ENCODE peak calls at places on chromosomes 2 and 18, in eight cellular contexts. L is neural progenitor cell, J is PC-3, Z is HCT116, O is hepatocyte, C is GM23338, N is OCI-LY7, A is SK-N-SH. Q is an unnamed sample. For H3K4me1, the result is how much of the 10 kb centered on the place peaks cover.

GRCh38 chr2:55809875-55810620 is 113.5 kb downstream of the EFEMP1 start:
- DNase-seq in L (no peak), J (no peak), Z (no peak), O (no peak), C (peak), N (no peak), A (no peak), Q (no peak)

GRCh38 chr2:120898961-120899360 is 163.3 kb downstream of the GLI2 start:
- DNase-seq in L (peak), J (no peak), Z (no peak), O (no peak), C (no peak), N (no peak), A (no peak), Q (no peak)

GRCh38 chr2:181074457-181074856 is 94.1 kb downstream of the UBE2E3 start:
- DNase-seq in L (no peak), J (no peak), Z (no peak), O (no peak), C (no peak), N (no peak), A (no peak), Q (no peak)

GRCh38 chr2:229270551-229271410 is at the start of gene PID1:
- DNase-seq in L (peak), J (peak), Z (no peak), O (peak), C (peak), N (no peak), A (peak), Q (peak)

GRCh38 chr2:26629751-26630150 is 11.4 kb downstream of the CIB4 start:
- DNase-seq in L (no peak), J (no peak), Z (no peak), O (no peak), C (no peak), N (no peak), A (no peak), Q (no peak)

GRCh38 chr18:51009071-51009470 is 20.9 kb upstream of the SMAD4 start:
- DNase-seq in L (no peak), J (peak), Z (no peak), O (no peak), C (no peak), N (no peak), A (no peak), Q (no peak)

GRCh38 chr2:162301151-162301804 is 17.2 kb downstream of the IFIH1 start:
- DNase-seq in L (peak), J (peak), Z (peak), O (peak), C (peak), N (peak), A (peak), Q (peak)

GRCh38 chr2:182368446-182368845 is 58.4 kb downstream of the PDE1A start:
- DNase-seq in L (no peak), J (no peak), Z (no peak), O (no peak), C (no peak), N (no peak), A (no peak), Q (no peak)

GRCh38 chr18:58386780-58387179 is 242.1 kb downstream of the ALPK2 start:
- DNase-seq in L (no peak), J (no peak), Z (no peak), O (no peak), C (no peak), N (no peak), A (no peak), Q (no peak)

GRCh38 chr2:201255468-201255867 is 4.9 kb upstream of the CASP8 start:
- DNase-seq in L (no peak), J (no peak), Z (no peak), O (no peak), C (no peak), N (no peak), A (no peak), Q (no peak)

GRCh38 chr2:168596881-168597280 is 140.8 kb downstream of the CERS6 start:
- DNase-seq in L (no peak), J (peak), Z (peak), O (no peak), C (no peak), N (no peak), A (no peak), Q (no peak)

GRCh38 chr18:56458770-56459450 is 179.5 kb downstream of the TXNL1 start:
- DNase-seq in L (no peak), J (no peak), Z (no peak), O (no peak), C (no peak), N (no peak), A (no peak), Q (no peak)

GRCh38 chr2:39359453-39360038 is 77.5 kb downstream of the MAP4K3 start:
- DNase-seq in L (no peak), J (no peak), Z (no peak), O (no peak), C (peak), N (peak), A (no peak), Q (no peak)

GRCh38 chr2:177611310-177611886 is 218.8 kb downstream of the AGPS start:
- DNase-seq in L (no peak), J (no peak), Z (no peak), O (no peak), C (no peak), N (peak), A (no peak), Q (peak)

GRCh38 chr2:18049325-18049724 is 170.9 kb downstream of the KCNS3 start:
- DNase-seq in L (no peak), J (no peak), Z (no peak), O (no peak), C (no peak), N (no peak), A (no peak), Q (no peak)

GRCh38 chr2:88181511-88181910 is 11.4 kb downstream of the THNSL2 start:
- DNase-seq in L (no peak), J (peak), Z (no peak), O (no peak), C (no peak), N (no peak), A (no peak), Q (peak)

GRCh38 chr18:12851709-12852108 is 32.3 kb downstream of the PTPN2 start:
- DNase-seq in L (no peak), J (no peak), Z (no peak), O (no peak), C (no peak), N (no peak), A (no peak), Q (no peak)

GRCh38 chr2:197209274-197209673 is 101.3 kb downstream of the ANKRD44 start:
- DNase-seq in L (no peak), J (no peak), Z (no peak), O (no peak), C (no peak), N (peak), A (no peak), Q (no peak)

DNA sequence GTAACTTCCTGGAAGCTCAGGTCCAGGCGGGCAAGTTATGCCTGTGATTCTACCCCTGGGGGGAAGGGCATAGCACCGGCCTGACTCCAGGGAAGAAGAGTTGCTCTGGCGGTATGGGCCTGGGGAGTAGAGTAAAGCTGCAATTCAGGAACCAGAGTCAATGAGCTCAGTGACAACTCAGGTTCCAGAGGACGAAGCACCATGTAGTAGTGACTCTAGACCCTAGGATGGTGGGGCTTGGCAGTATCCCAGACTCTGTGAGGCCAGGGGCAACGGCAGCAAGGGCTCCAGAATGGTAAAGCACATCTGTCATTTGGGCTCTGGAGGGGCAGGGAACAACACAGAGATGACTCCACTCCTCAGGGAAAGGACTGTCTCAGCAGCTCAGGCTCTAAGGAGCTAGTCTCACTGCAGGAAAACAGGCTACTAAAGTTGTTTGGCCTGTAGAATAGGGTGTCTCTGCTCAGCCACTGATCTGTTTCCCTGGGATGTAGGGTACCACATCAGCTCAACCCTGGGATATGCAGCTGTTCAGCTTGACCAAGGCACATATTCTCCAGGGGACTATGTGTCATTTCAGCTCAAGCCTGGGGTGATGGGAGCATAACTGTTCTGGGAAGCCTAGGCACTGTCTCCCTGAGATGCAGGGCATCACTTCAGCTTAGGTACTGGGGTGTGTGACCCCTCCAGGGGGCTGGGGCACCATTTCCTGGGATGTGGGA is 36.2 kb upstream of the RHOB start:
- DNase-seq in L (no peak), J (no peak), Z (no peak), O (no peak), C (no peak), N (no peak), A (no peak), Q (no peak)
- TF ChIP-seq CTCF in L (no peak), J (no peak), Z (no peak), O (no peak), C (no peak), N (no peak), A (no peak), Q (no peak)

GRCh38 chr2:36963734-36964133 is 2.6 kb downstream of the STRN start:
- DNase-seq in L (no peak), J (no peak), Z (no peak), O (no peak), C (no peak), N (no peak), A (no peak), Q (no peak)

GRCh38 chr2:36960773-36961172 is 5.6 kb downstream of the STRN start:
- DNase-seq in L (no peak), J (no peak), Z (no peak), O (no peak), C (no peak), N (no peak), A (no peak), Q (no peak)

GRCh38 chr2:36963106-36963505 is 3.2 kb downstream of the STRN start:
- DNase-seq in L (no peak), J (peak), Z (no peak), O (peak), C (peak), N (no peak), A (no peak), Q (no peak)

GRCh38 chr2:36964496-36965058 is 1.8 kb downstream of the STRN start:
- DNase-seq in L (no peak), J (no peak), Z (no peak), O (no peak), C (no peak), N (no peak), A (no peak), Q (no peak)

GRCh38 chr2:36960005-36960675 is 6.2 kb downstream of the STRN start:
- DNase-seq in L (no peak), J (no peak), Z (no peak), O (no peak), C (no peak), N (peak), A (peak), Q (no peak)
- TF ChIP-seq EZH2phosphoT487 in L (no peak), J (no peak), Z (no peak), O (no peak), C (no peak), N (no peak), A (no peak), Q (no peak)

GRCh38 chr2:101515512-101515911 is 40.6 kb upstream of the RFX8 start:
- DNase-seq in L (no peak), J (peak), Z (no peak), O (no peak), C (no peak), N (no peak), A (no peak), Q (no peak)
- H3K4me1 ChIP-seq in L (under half), J (under half), Z (under half), O (under half), C (under half), N (under half), A (under half), Q (under half)

GRCh38 chr2:217834057-217834620 is 168.7 kb downstream of the TNS1 start:
- DNase-seq in L (no peak), J (no peak), Z (no peak), O (no peak), C (no peak), N (no peak), A (no peak), Q (no peak)
- TF ChIP-seq CTCF in L (no peak), J (no peak), Z (no peak), O (no peak), C (no peak), N (no peak), A (no peak), Q (no peak)

GRCh38 chr18:74413811-74414210 is 43.3 kb downstream of the DIPK1C start:
- DNase-seq in L (peak), J (no peak), Z (no peak), O (no peak), C (no peak), N (no peak), A (no peak), Q (no peak)

GRCh38 chr18:74418023-74418422 is 39.1 kb downstream of the DIPK1C start:
- DNase-seq in L (no peak), J (no peak), Z (no peak), O (no peak), C (no peak), N (no peak), A (no peak), Q (no peak)

GRCh38 chr18:74419761-74420160 is 37.3 kb downstream of the DIPK1C start:
- DNase-seq in L (no peak), J (no peak), Z (no peak), O (no peak), C (no peak), N (no peak), A (no peak), Q (no peak)

GRCh38 chr18:74414951-74415515 is 42.1 kb downstream of the DIPK1C start:
- DNase-seq in L (no peak), J (no peak), Z (no peak), O (no peak), C (no peak), N (no peak), A (no peak), Q (no peak)

GRCh38 chr18:74416124-74416523 is 41.0 kb downstream of the DIPK1C start:
- DNase-seq in L (no peak), J (no peak), Z (no peak), O (no peak), C (no peak), N (no peak), A (no peak), Q (no peak)
- TF ChIP-seq EZH2phosphoT487 in L (no peak), J (no peak), Z (no peak), O (no peak), C (no peak), N (no peak), A (no peak), Q (no peak)

DNA sequence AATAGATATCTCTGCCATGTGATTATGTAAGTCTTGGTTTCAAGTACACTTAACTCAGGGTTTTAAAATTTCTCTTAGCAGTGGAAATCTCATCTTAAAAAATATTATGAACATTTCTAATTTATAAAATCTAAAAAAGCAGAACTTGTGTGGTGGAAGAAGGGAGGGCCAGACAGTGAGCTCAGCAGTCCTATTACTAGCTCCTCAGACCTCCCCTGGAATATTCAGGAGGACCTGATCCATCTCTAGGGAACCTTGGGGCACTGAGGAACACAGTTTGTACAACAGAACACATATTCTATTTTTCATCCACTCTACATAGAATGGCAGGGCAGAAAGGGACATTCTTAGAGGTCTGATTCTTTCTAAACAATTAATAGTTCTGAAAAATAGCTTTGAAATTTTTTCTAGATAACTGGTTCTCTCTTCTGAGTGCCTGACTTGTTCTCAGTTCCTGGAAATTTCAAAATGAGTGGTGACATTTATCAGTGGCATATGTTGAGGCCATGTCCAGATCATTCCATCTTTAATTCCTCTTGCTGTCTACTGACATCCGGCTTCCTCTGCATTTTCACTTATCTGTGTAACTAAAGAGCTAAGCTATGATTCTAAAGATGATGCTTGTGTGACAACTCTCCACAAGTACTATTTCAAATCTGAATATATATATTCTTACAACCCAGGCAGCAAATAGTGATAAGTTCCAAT is 8.2 kb upstream of the MAP4K4 start:
- DNase-seq in L (no peak), J (no peak), Z (no peak), O (no peak), C (no peak), N (no peak), A (no peak), Q (no peak)
- H3K4me1 ChIP-seq in L (under half), J (under half), Z (under half), O (under half), C (under half), N (under half), A (under half), Q (under half)

Q was measured in MM.1S.